ENCODE peak calls at places on chromosome 16, in eight cellular contexts. G is heart left ventricle; P is activated T-helper 9 cell treated with anti-CD3 and anti-CD28 coated beads, Interleukin-2, amount 50 U/mL, for 16 hours; R is small intestine; D is HTR-8/SVneo; W is KBM-7; O is endothelial cell; T is AG09309. B is an unnamed sample.

GRCh38 chr16:38941-39892 is 14.2 kb downstream of the POLR3K start:
- DNase-seq in G (no peak), P (no peak), R (peak), D (no peak), W (peak), O (no peak), T (no peak), B (peak)

GRCh38 chr16:65754799-65755691 is 611.4 kb upstream of the CDH5 start:
- DNase-seq in G (no peak), P (no peak), R (no peak), D (no peak), W (no peak), O (no peak), T (peak), B (no peak)

GRCh38 chr16:12398029-12398735 is 405.5 kb downstream of the CPPED1 start:
- DNase-seq in G (no peak), P (no peak), R (no peak), D (no peak), W (no peak), O (no peak), T (no peak), B (no peak)

GRCh38 chr16:79609861-79610260 is 9.3 kb upstream of the MAF start:
- DNase-seq in G (no peak), P (no peak), R (no peak), D (no peak), W (no peak), O (no peak), T (no peak), B (no peak)

GRCh38 chr16:47774661-47775060 is 313.5 kb downstream of the PHKB start:
- DNase-seq in G (no peak), P (no peak), R (no peak), D (no peak), W (no peak), O (peak), T (no peak), B (no peak)

GRCh38 chr16:70573451-70574121 is 50.0 kb downstream of the SF3B3 start:
- DNase-seq in G (peak), P (no peak), R (no peak), D (no peak), W (no peak), O (no peak), T (peak), B (no peak)

GRCh38 chr16:84555418-84556196 is 51.1 kb upstream of the MEAK7 start:
- DNase-seq in G (no peak), P (no peak), R (no peak), D (no peak), W (peak), O (no peak), T (no peak), B (no peak)

GRCh38 chr16:13999895-14000425 is 71.2 kb upstream of the MRTFB start:
- DNase-seq in G (peak), P (no peak), R (no peak), D (no peak), W (no peak), O (no peak), T (no peak), B (peak)

GRCh38 chr16:9971907-9972306 is 210.3 kb downstream of the GRIN2A start:
- DNase-seq in G (no peak), P (no peak), R (no peak), D (no peak), W (no peak), O (no peak), T (no peak), B (no peak)

GRCh38 chr16:73171901-73172619 is 124.1 kb upstream of the ZFHX3 start:
- DNase-seq in G (peak), P (no peak), R (no peak), D (no peak), W (no peak), O (no peak), T (no peak), B (no peak)

GRCh38 chr16:25107466-25107792 is 4.1 kb upstream of the LCMT1 start:
- DNase-seq in G (no peak), P (no peak), R (no peak), D (no peak), W (no peak), O (no peak), T (no peak), B (no peak)

GRCh38 chr16:57134982-57135381 is 42.6 kb downstream of the CPNE2 start:
- DNase-seq in G (no peak), P (no peak), R (peak), D (no peak), W (no peak), O (no peak), T (no peak), B (no peak)

GRCh38 chr16:66578596-66579531 is at the start of gene CMTM2:
- DNase-seq in G (no peak), P (no peak), R (no peak), D (no peak), W (no peak), O (no peak), T (no peak), B (no peak)

GRCh38 chr16:61344791-61345190 is 691.4 kb downstream of the CDH8 start:
- DNase-seq in G (no peak), P (no peak), R (no peak), D (no peak), W (no peak), O (no peak), T (no peak), B (no peak)

GRCh38 chr16:86809458-86809955 is 231.2 kb downstream of the FOXL1 start:
- DNase-seq in G (no peak), P (no peak), R (no peak), D (peak), W (no peak), O (no peak), T (peak), B (no peak)

GRCh38 chr16:50363656-50364055 is 5.1 kb downstream of the BRD7 start:
- DNase-seq in G (no peak), P (no peak), R (no peak), D (no peak), W (no peak), O (no peak), T (no peak), B (no peak)

GRCh38 chr16:87919681-87919994 is 16.7 kb downstream of the CA5A start:
- DNase-seq in G (no peak), P (no peak), R (no peak), D (no peak), W (no peak), O (no peak), T (no peak), B (no peak)

GRCh38 chr16:48381201-48381600 is 4.0 kb downstream of the SIAH1 start:
- DNase-seq in G (no peak), P (no peak), R (no peak), D (no peak), W (no peak), O (no peak), T (no peak), B (no peak)

GRCh38 chr16:54677551-54677950 is 253.1 kb upstream of the IRX5 start:
- DNase-seq in G (no peak), P (no peak), R (no peak), D (no peak), W (no peak), O (no peak), T (no peak), B (no peak)

B was measured in germinal center.